ENCODE peak calls at places on chromosomes 13 and 19, in four cellular contexts. One of them, this sample, is unnamed.

GRCh38 chr13:36789061-36789460 is 30.0 kb upstream of the RFXAP start:
- DNase-seq in activated T-helper 2 cell treated with anti-CD3 and anti-CD28 coated beads, Interferon-gamma antibody, Interleukin-2, Interleukin-4, amounts not matched to agents 10 μg/mL and 5 μg/mL and 100 μg/mL, durations not matched to agents 14 hours and 24 hours and 36 hours: no peak
- DNase-seq in amniotic epithelial cell: no peak
- DNase-seq in astrocyte of the hippocampus: no peak
- DNase-seq in this sample: no peak

GRCh38 chr19:11964858-11965645 is at the start of gene ZNF763:
- DNase-seq in activated T-helper 2 cell treated with anti-CD3 and anti-CD28 coated beads, Interferon-gamma antibody, Interleukin-2, Interleukin-4, amounts not matched to agents 10 μg/mL and 5 μg/mL and 100 μg/mL, durations not matched to agents 14 hours and 24 hours and 36 hours: peak; percentile 80
- DNase-seq in amniotic epithelial cell: peak; percentile 72
- DNase-seq in astrocyte of the hippocampus: peak; percentile 95
- DNase-seq in this sample: no peak

GRCh38 chr19:38737921-38738731 is 6.1 kb downstream of the CAPN12 start:
- DNase-seq in activated T-helper 2 cell treated with anti-CD3 and anti-CD28 coated beads, Interferon-gamma antibody, Interleukin-2, Interleukin-4, amounts not matched to agents 10 μg/mL and 5 μg/mL and 100 μg/mL, durations not matched to agents 14 hours and 24 hours and 36 hours: no peak
- DNase-seq in amniotic epithelial cell: no peak
- DNase-seq in astrocyte of the hippocampus: peak; percentile 5
- DNase-seq in this sample: peak; percentile 69

GRCh38 chr13:108919036-108919907 is 289.9 kb downstream of the MYO16 start:
- DNase-seq in activated T-helper 2 cell treated with anti-CD3 and anti-CD28 coated beads, Interferon-gamma antibody, Interleukin-2, Interleukin-4, amounts not matched to agents 10 μg/mL and 5 μg/mL and 100 μg/mL, durations not matched to agents 14 hours and 24 hours and 36 hours: no peak
- DNase-seq in amniotic epithelial cell: peak; percentile 80
- DNase-seq in astrocyte of the hippocampus: no peak
- DNase-seq in this sample: no peak

GRCh38 chr13:101530293-101530692 is 77.8 kb downstream of the ITGBL1 start:
- DNase-seq in activated T-helper 2 cell treated with anti-CD3 and anti-CD28 coated beads, Interferon-gamma antibody, Interleukin-2, Interleukin-4, amounts not matched to agents 10 μg/mL and 5 μg/mL and 100 μg/mL, durations not matched to agents 14 hours and 24 hours and 36 hours: no peak
- DNase-seq in amniotic epithelial cell: no peak
- DNase-seq in astrocyte of the hippocampus: no peak
- DNase-seq in this sample: no peak

GRCh38 chr13:22402682-22403081 is 731.8 kb downstream of the FGF9 start:
- DNase-seq in activated T-helper 2 cell treated with anti-CD3 and anti-CD28 coated beads, Interferon-gamma antibody, Interleukin-2, Interleukin-4, amounts not matched to agents 10 μg/mL and 5 μg/mL and 100 μg/mL, durations not matched to agents 14 hours and 24 hours and 36 hours: no peak
- DNase-seq in amniotic epithelial cell: no peak
- DNase-seq in astrocyte of the hippocampus: no peak
- DNase-seq in this sample: no peak

GRCh38 chr19:33950141-33950805 is 153.6 kb downstream of the KCTD15 start:
- DNase-seq in activated T-helper 2 cell treated with anti-CD3 and anti-CD28 coated beads, Interferon-gamma antibody, Interleukin-2, Interleukin-4, amounts not matched to agents 10 μg/mL and 5 μg/mL and 100 μg/mL, durations not matched to agents 14 hours and 24 hours and 36 hours: no peak
- DNase-seq in amniotic epithelial cell: no peak
- DNase-seq in astrocyte of the hippocampus: peak; percentile 16
- DNase-seq in this sample: no peak

GRCh38 chr19:28475525-28475924 is 737.4 kb downstream of the UQCRFS1 start:
- DNase-seq in activated T-helper 2 cell treated with anti-CD3 and anti-CD28 coated beads, Interferon-gamma antibody, Interleukin-2, Interleukin-4, amounts not matched to agents 10 μg/mL and 5 μg/mL and 100 μg/mL, durations not matched to agents 14 hours and 24 hours and 36 hours: no peak
- DNase-seq in amniotic epithelial cell: peak; percentile 15
- DNase-seq in astrocyte of the hippocampus: no peak
- DNase-seq in this sample: no peak

GRCh38 chr19:16040642-16041041 is 35.7 kb upstream of the TPM4 start:
- DNase-seq in activated T-helper 2 cell treated with anti-CD3 and anti-CD28 coated beads, Interferon-gamma antibody, Interleukin-2, Interleukin-4, amounts not matched to agents 10 μg/mL and 5 μg/mL and 100 μg/mL, durations not matched to agents 14 hours and 24 hours and 36 hours: no peak
- DNase-seq in amniotic epithelial cell: peak; percentile 69
- DNase-seq in astrocyte of the hippocampus: no peak
- DNase-seq in this sample: no peak

GRCh38 chr13:55403887-55404487 is 1736.7 kb upstream of the PRR20A start:
- DNase-seq in activated T-helper 2 cell treated with anti-CD3 and anti-CD28 coated beads, Interferon-gamma antibody, Interleukin-2, Interleukin-4, amounts not matched to agents 10 μg/mL and 5 μg/mL and 100 μg/mL, durations not matched to agents 14 hours and 24 hours and 36 hours: no peak
- DNase-seq in amniotic epithelial cell: no peak
- DNase-seq in astrocyte of the hippocampus: no peak
- DNase-seq in this sample: no peak

GRCh38 chr13:75959861-75960481 is 323.8 kb downstream of the LMO7 start:
- DNase-seq in activated T-helper 2 cell treated with anti-CD3 and anti-CD28 coated beads, Interferon-gamma antibody, Interleukin-2, Interleukin-4, amounts not matched to agents 10 μg/mL and 5 μg/mL and 100 μg/mL, durations not matched to agents 14 hours and 24 hours and 36 hours: no peak
- DNase-seq in amniotic epithelial cell: no peak
- DNase-seq in astrocyte of the hippocampus: no peak
- DNase-seq in this sample: no peak

GRCh38 chr19:33379151-33379829 is 5.8 kb downstream of the CEBPG start:
- DNase-seq in activated T-helper 2 cell treated with anti-CD3 and anti-CD28 coated beads, Interferon-gamma antibody, Interleukin-2, Interleukin-4, amounts not matched to agents 10 μg/mL and 5 μg/mL and 100 μg/mL, durations not matched to agents 14 hours and 24 hours and 36 hours: no peak
- DNase-seq in amniotic epithelial cell: no peak
- DNase-seq in astrocyte of the hippocampus: no peak
- DNase-seq in this sample: no peak

GRCh38 chr13:110297011-110297410 is 9.9 kb downstream of the COL4A1 start:
- DNase-seq in activated T-helper 2 cell treated with anti-CD3 and anti-CD28 coated beads, Interferon-gamma antibody, Interleukin-2, Interleukin-4, amounts not matched to agents 10 μg/mL and 5 μg/mL and 100 μg/mL, durations not matched to agents 14 hours and 24 hours and 36 hours: no peak
- DNase-seq in amniotic epithelial cell: no peak
- DNase-seq in astrocyte of the hippocampus: no peak
- DNase-seq in this sample: no peak

GRCh38 chr13:44068737-44069136 is 189.0 kb downstream of the LACC1 start:
- DNase-seq in activated T-helper 2 cell treated with anti-CD3 and anti-CD28 coated beads, Interferon-gamma antibody, Interleukin-2, Interleukin-4, amounts not matched to agents 10 μg/mL and 5 μg/mL and 100 μg/mL, durations not matched to agents 14 hours and 24 hours and 36 hours: no peak
- DNase-seq in amniotic epithelial cell: peak; percentile 46
- DNase-seq in astrocyte of the hippocampus: peak; percentile 56
- DNase-seq in this sample: no peak

GRCh38 chr19:18328340-18329034 is 5.6 kb upstream of the LSM4 start:
- DNase-seq in activated T-helper 2 cell treated with anti-CD3 and anti-CD28 coated beads, Interferon-gamma antibody, Interleukin-2, Interleukin-4, amounts not matched to agents 10 μg/mL and 5 μg/mL and 100 μg/mL, durations not matched to agents 14 hours and 24 hours and 36 hours: peak; percentile 86
- DNase-seq in amniotic epithelial cell: peak; percentile 98
- DNase-seq in astrocyte of the hippocampus: peak; percentile 98
- DNase-seq in this sample: no peak

GRCh38 chr13:112106467-112107141 is 39.7 kb downstream of the SOX1 start:
- DNase-seq in activated T-helper 2 cell treated with anti-CD3 and anti-CD28 coated beads, Interferon-gamma antibody, Interleukin-2, Interleukin-4, amounts not matched to agents 10 μg/mL and 5 μg/mL and 100 μg/mL, durations not matched to agents 14 hours and 24 hours and 36 hours: no peak
- DNase-seq in amniotic epithelial cell: no peak
- DNase-seq in astrocyte of the hippocampus: no peak
- DNase-seq in this sample: no peak

GRCh38 chr13:47875206-47875605 is 125.9 kb downstream of the SUCLA2 start:
- DNase-seq in activated T-helper 2 cell treated with anti-CD3 and anti-CD28 coated beads, Interferon-gamma antibody, Interleukin-2, Interleukin-4, amounts not matched to agents 10 μg/mL and 5 μg/mL and 100 μg/mL, durations not matched to agents 14 hours and 24 hours and 36 hours: no peak
- DNase-seq in amniotic epithelial cell: no peak
- DNase-seq in astrocyte of the hippocampus: no peak
- DNase-seq in this sample: no peak

GRCh38 chr19:10826236-10826635 is 9.8 kb downstream of the TMED1 start:
- DNase-seq in activated T-helper 2 cell treated with anti-CD3 and anti-CD28 coated beads, Interferon-gamma antibody, Interleukin-2, Interleukin-4, amounts not matched to agents 10 μg/mL and 5 μg/mL and 100 μg/mL, durations not matched to agents 14 hours and 24 hours and 36 hours: no peak
- DNase-seq in amniotic epithelial cell: no peak
- DNase-seq in astrocyte of the hippocampus: no peak
- DNase-seq in this sample: no peak

GRCh38 chr19:33804021-33804799 is 7.5 kb downstream of the KCTD15 start:
- DNase-seq in activated T-helper 2 cell treated with anti-CD3 and anti-CD28 coated beads, Interferon-gamma antibody, Interleukin-2, Interleukin-4, amounts not matched to agents 10 μg/mL and 5 μg/mL and 100 μg/mL, durations not matched to agents 14 hours and 24 hours and 36 hours: no peak
- DNase-seq in amniotic epithelial cell: peak; percentile 88
- DNase-seq in astrocyte of the hippocampus: peak; percentile 81
- DNase-seq in this sample: no peak

GRCh38 chr13:101529419-101529818 is 76.9 kb downstream of the ITGBL1 start:
- DNase-seq in activated T-helper 2 cell treated with anti-CD3 and anti-CD28 coated beads, Interferon-gamma antibody, Interleukin-2, Interleukin-4, amounts not matched to agents 10 μg/mL and 5 μg/mL and 100 μg/mL, durations not matched to agents 14 hours and 24 hours and 36 hours: no peak
- DNase-seq in amniotic epithelial cell: peak; percentile 94
- DNase-seq in astrocyte of the hippocampus: peak; percentile 89
- DNase-seq in this sample: no peak

GRCh38 chr19:54418030-54418929 is 3.0 kb downstream of the TTYH1 start:
- DNase-seq in activated T-helper 2 cell treated with anti-CD3 and anti-CD28 coated beads, Interferon-gamma antibody, Interleukin-2, Interleukin-4, amounts not matched to agents 10 μg/mL and 5 μg/mL and 100 μg/mL, durations not matched to agents 14 hours and 24 hours and 36 hours: peak; percentile 37
- DNase-seq in amniotic epithelial cell: peak; percentile 76
- DNase-seq in astrocyte of the hippocampus: peak; percentile 48
- DNase-seq in this sample: no peak

GRCh38 chr13:36157475-36157874 is 26.3 kb upstream of the DCLK1 start:
- DNase-seq in activated T-helper 2 cell treated with anti-CD3 and anti-CD28 coated beads, Interferon-gamma antibody, Interleukin-2, Interleukin-4, amounts not matched to agents 10 μg/mL and 5 μg/mL and 100 μg/mL, durations not matched to agents 14 hours and 24 hours and 36 hours: no peak
- DNase-seq in amniotic epithelial cell: peak; percentile 13
- DNase-seq in astrocyte of the hippocampus: peak; percentile 19
- DNase-seq in this sample: no peak

GRCh38 chr13:75836441-75836840 is 200.3 kb downstream of the LMO7 start:
- DNase-seq in activated T-helper 2 cell treated with anti-CD3 and anti-CD28 coated beads, Interferon-gamma antibody, Interleukin-2, Interleukin-4, amounts not matched to agents 10 μg/mL and 5 μg/mL and 100 μg/mL, durations not matched to agents 14 hours and 24 hours and 36 hours: no peak
- DNase-seq in amniotic epithelial cell: no peak
- DNase-seq in astrocyte of the hippocampus: no peak
- DNase-seq in this sample: no peak

GRCh38 chr19:3835055-3835435 is 33.8 kb downstream of the ZFR2 start:
- DNase-seq in activated T-helper 2 cell treated with anti-CD3 and anti-CD28 coated beads, Interferon-gamma antibody, Interleukin-2, Interleukin-4, amounts not matched to agents 10 μg/mL and 5 μg/mL and 100 μg/mL, durations not matched to agents 14 hours and 24 hours and 36 hours: no peak
- DNase-seq in amniotic epithelial cell: no peak
- DNase-seq in astrocyte of the hippocampus: no peak
- DNase-seq in this sample: no peak

GRCh38 chr13:81406639-81407292 is 1065.8 kb upstream of the SPRY2 start:
- DNase-seq in activated T-helper 2 cell treated with anti-CD3 and anti-CD28 coated beads, Interferon-gamma antibody, Interleukin-2, Interleukin-4, amounts not matched to agents 10 μg/mL and 5 μg/mL and 100 μg/mL, durations not matched to agents 14 hours and 24 hours and 36 hours: no peak
- DNase-seq in amniotic epithelial cell: no peak
- DNase-seq in astrocyte of the hippocampus: no peak
- DNase-seq in this sample: no peak

GRCh38 chr19:34325181-34325580 is 39.8 kb upstream of the GPI start:
- DNase-seq in activated T-helper 2 cell treated with anti-CD3 and anti-CD28 coated beads, Interferon-gamma antibody, Interleukin-2, Interleukin-4, amounts not matched to agents 10 μg/mL and 5 μg/mL and 100 μg/mL, durations not matched to agents 14 hours and 24 hours and 36 hours: no peak
- DNase-seq in amniotic epithelial cell: no peak
- DNase-seq in astrocyte of the hippocampus: no peak
- DNase-seq in this sample: no peak

GRCh38 chr13:38024431-38024830 is 154.9 kb upstream of the TRPC4 start:
- DNase-seq in activated T-helper 2 cell treated with anti-CD3 and anti-CD28 coated beads, Interferon-gamma antibody, Interleukin-2, Interleukin-4, amounts not matched to agents 10 μg/mL and 5 μg/mL and 100 μg/mL, durations not matched to agents 14 hours and 24 hours and 36 hours: no peak
- DNase-seq in amniotic epithelial cell: no peak
- DNase-seq in astrocyte of the hippocampus: peak; percentile 53
- DNase-seq in this sample: no peak

GRCh38 chr13:59890064-59890463 is 273.7 kb downstream of the DIAPH3 start:
- DNase-seq in activated T-helper 2 cell treated with anti-CD3 and anti-CD28 coated beads, Interferon-gamma antibody, Interleukin-2, Interleukin-4, amounts not matched to agents 10 μg/mL and 5 μg/mL and 100 μg/mL, durations not matched to agents 14 hours and 24 hours and 36 hours: no peak
- DNase-seq in amniotic epithelial cell: peak; percentile 21
- DNase-seq in astrocyte of the hippocampus: no peak
- DNase-seq in this sample: no peak

GRCh38 chr19:4774136-4774535 is 17.4 kb upstream of the FEM1A start:
- DNase-seq in activated T-helper 2 cell treated with anti-CD3 and anti-CD28 coated beads, Interferon-gamma antibody, Interleukin-2, Interleukin-4, amounts not matched to agents 10 μg/mL and 5 μg/mL and 100 μg/mL, durations not matched to agents 14 hours and 24 hours and 36 hours: no peak
- DNase-seq in amniotic epithelial cell: no peak
- DNase-seq in astrocyte of the hippocampus: no peak
- DNase-seq in this sample: no peak

GRCh38 chr19:48751835-48752510 is 468 bp downstream of the FUT1 start:
- DNase-seq in activated T-helper 2 cell treated with anti-CD3 and anti-CD28 coated beads, Interferon-gamma antibody, Interleukin-2, Interleukin-4, amounts not matched to agents 10 μg/mL and 5 μg/mL and 100 μg/mL, durations not matched to agents 14 hours and 24 hours and 36 hours: no peak
- DNase-seq in amniotic epithelial cell: no peak
- DNase-seq in astrocyte of the hippocampus: no peak
- DNase-seq in this sample: no peak

GRCh38 chr19:10420444-10421239 is at the start of gene PDE4A:
- DNase-seq in activated T-helper 2 cell treated with anti-CD3 and anti-CD28 coated beads, Interferon-gamma antibody, Interleukin-2, Interleukin-4, amounts not matched to agents 10 μg/mL and 5 μg/mL and 100 μg/mL, durations not matched to agents 14 hours and 24 hours and 36 hours: peak; percentile 81
- DNase-seq in amniotic epithelial cell: peak; percentile 38
- DNase-seq in astrocyte of the hippocampus: peak; percentile 65
- DNase-seq in this sample: no peak

GRCh38 chr13:23921451-23921888 is 24.2 kb upstream of the C1QTNF9B start:
- DNase-seq in activated T-helper 2 cell treated with anti-CD3 and anti-CD28 coated beads, Interferon-gamma antibody, Interleukin-2, Interleukin-4, amounts not matched to agents 10 μg/mL and 5 μg/mL and 100 μg/mL, durations not matched to agents 14 hours and 24 hours and 36 hours: no peak
- DNase-seq in amniotic epithelial cell: peak; percentile 76
- DNase-seq in astrocyte of the hippocampus: peak; percentile 73
- DNase-seq in this sample: no peak

GRCh38 chr13:46385946-46386345 is 1.1 kb downstream of the RUBCNL start:
- DNase-seq in activated T-helper 2 cell treated with anti-CD3 and anti-CD28 coated beads, Interferon-gamma antibody, Interleukin-2, Interleukin-4, amounts not matched to agents 10 μg/mL and 5 μg/mL and 100 μg/mL, durations not matched to agents 14 hours and 24 hours and 36 hours: no peak
- DNase-seq in amniotic epithelial cell: no peak
- DNase-seq in astrocyte of the hippocampus: no peak
- DNase-seq in this sample: no peak

GRCh38 chr13:29624997-29625396 is 29.5 kb upstream of the SLC7A1 start:
- DNase-seq in activated T-helper 2 cell treated with anti-CD3 and anti-CD28 coated beads, Interferon-gamma antibody, Interleukin-2, Interleukin-4, amounts not matched to agents 10 μg/mL and 5 μg/mL and 100 μg/mL, durations not matched to agents 14 hours and 24 hours and 36 hours: no peak
- DNase-seq in amniotic epithelial cell: no peak
- DNase-seq in astrocyte of the hippocampus: no peak
- DNase-seq in this sample: peak; percentile 59

GRCh38 chr19:33499671-33500506 is 21.7 kb downstream of the PEPD start:
- DNase-seq in activated T-helper 2 cell treated with anti-CD3 and anti-CD28 coated beads, Interferon-gamma antibody, Interleukin-2, Interleukin-4, amounts not matched to agents 10 μg/mL and 5 μg/mL and 100 μg/mL, durations not matched to agents 14 hours and 24 hours and 36 hours: no peak
- DNase-seq in amniotic epithelial cell: no peak
- DNase-seq in astrocyte of the hippocampus: no peak
- DNase-seq in this sample: peak; percentile 75

GRCh38 chr13:79874396-79875360 is 393.7 kb downstream of the NDFIP2 start:
- DNase-seq in activated T-helper 2 cell treated with anti-CD3 and anti-CD28 coated beads, Interferon-gamma antibody, Interleukin-2, Interleukin-4, amounts not matched to agents 10 μg/mL and 5 μg/mL and 100 μg/mL, durations not matched to agents 14 hours and 24 hours and 36 hours: no peak
- DNase-seq in amniotic epithelial cell: peak; percentile 88
- DNase-seq in astrocyte of the hippocampus: no peak
- DNase-seq in this sample: no peak